ENCODE peak calls at places on chromosomes 13 and 19, in nine cellular contexts. W is fibroblast of mammary gland, I is stomach, V is GM12878, P is neural crest cell, S is PC-3, R is ovary, Z is IMR-90, A is fibroblast of lung. Q is an unnamed sample.

GRCh38 chr13:27922974-27923612 is 3.3 kb downstream of the PDX1 start:
- DNase-seq in Z (no peak), W (no peak), S (no peak), I (no peak), A (no peak), V (no peak), P (no peak), R (no peak), Q (no peak)

GRCh38 chr19:33373701-33374405 is at the start of gene CEBPG:
- DNase-seq in A (peak), W (peak), S (peak), R (peak), V (no peak), P (peak), Z (peak), I (peak), Q (peak)

GRCh38 chr19:15421726-15422260 is 3.0 kb upstream of the AKAP8L start:
- DNase-seq in R (peak), V (no peak), W (no peak), P (no peak), A (peak), I (peak), Z (no peak), S (no peak), Q (no peak)

GRCh38 chr13:71979616-71980015 is 112.6 kb upstream of the DACH1 start:
- DNase-seq in S (peak), V (no peak), W (no peak), A (peak), R (no peak), Z (no peak), I (no peak), P (no peak), Q (no peak)

GRCh38 chr19:44951179-44952159 is 3.7 kb upstream of the CLPTM1 start:
- DNase-seq in W (peak), I (peak), S (peak), P (peak), R (peak), A (peak), V (no peak), Z (peak), Q (peak)

GRCh38 chr19:51330366-51330765 is 11.6 kb downstream of the VSIG10L start:
- DNase-seq in A (no peak), S (no peak), P (no peak), W (no peak), Z (no peak), R (no peak), I (no peak), V (no peak), Q (no peak)

GRCh38 chr13:96771501-96772367 is 222.5 kb downstream of the OXGR1 start:
- DNase-seq in V (no peak), I (no peak), W (peak), Z (no peak), S (no peak), A (peak), P (no peak), R (no peak), Q (no peak)

GRCh38 chr13:113928701-113929627 is 44.9 kb downstream of the C13orf46 start:
- DNase-seq in I (peak), W (peak), Z (peak), A (peak), R (peak), V (no peak), P (no peak), S (no peak), Q (peak)

GRCh38 chr19:57282011-57282636 is 1.8 kb downstream of the ZNF460 start:
- DNase-seq in W (no peak), S (peak), I (no peak), Z (no peak), P (no peak), A (no peak), R (no peak), V (peak), Q (no peak)

GRCh38 chr13:34412295-34412694 is 529.8 kb upstream of the NBEA start:
- DNase-seq in R (no peak), A (no peak), Z (no peak), I (no peak), V (no peak), P (no peak), W (no peak), S (peak), Q (no peak)

GRCh38 chr19:32404213-32404938 is 1.2 kb upstream of the DPY19L3 start:
- DNase-seq in Z (no peak), S (no peak), W (peak), A (no peak), I (no peak), P (no peak), R (peak), V (no peak), Q (no peak)

GRCh38 chr19:40693150-40693788 is 2.8 kb upstream of the NUMBL start:
- DNase-seq in R (no peak), S (no peak), W (no peak), Z (no peak), A (no peak), I (no peak), P (no peak), V (no peak), Q (no peak)

GRCh38 chr19:27918818-27919217 is 1294.1 kb downstream of the UQCRFS1 start:
- DNase-seq in R (no peak), I (no peak), V (no peak), Z (no peak), S (no peak), P (no peak), A (no peak), W (no peak), Q (no peak)

GRCh38 chr13:59356607-59357006 is 807.1 kb downstream of the DIAPH3 start:
- DNase-seq in R (peak), P (no peak), S (no peak), V (no peak), Z (peak), W (peak), I (no peak), A (peak), Q (no peak)

GRCh38 chr13:98451676-98452105 is 125.2 kb downstream of the STK24 start:
- DNase-seq in V (no peak), R (no peak), A (peak), Z (peak), W (peak), I (no peak), P (no peak), S (no peak), Q (no peak)

GRCh38 chr19:5131866-5132561 is 163.1 kb downstream of the KDM4B start:
- DNase-seq in Z (no peak), R (no peak), V (no peak), S (peak), P (no peak), W (no peak), I (no peak), A (no peak), Q (no peak)

GRCh38 chr13:106098778-106099177 is 436.7 kb downstream of the EFNB2 start:
- DNase-seq in I (no peak), R (no peak), P (no peak), A (no peak), V (no peak), Z (no peak), S (no peak), W (no peak), Q (no peak)

GRCh38 chr13:25846227-25846984 is 205.4 kb downstream of the SHISA2 start:
- DNase-seq in Z (no peak), V (no peak), S (peak), I (no peak), W (no peak), R (no peak), P (no peak), A (no peak), Q (no peak)

GRCh38 chr19:3034845-3035541 is 5.9 kb upstream of the TLE2 start:
- DNase-seq in S (no peak), P (no peak), I (peak), R (peak), W (peak), Z (peak), V (peak), A (peak), Q (no peak)

GRCh38 chr13:97975851-97976550 is 22.5 kb downstream of the IPO5 start:
- DNase-seq in S (peak), Z (peak), W (peak), P (peak), V (no peak), R (peak), I (peak), A (peak), Q (peak)

GRCh38 chr13:81602236-81602635 is 1261.3 kb upstream of the SPRY2 start:
- DNase-seq in A (no peak), V (no peak), I (no peak), Z (no peak), S (no peak), R (no peak), W (peak), P (no peak), Q (no peak)

GRCh38 chr13:101514695-101515275 is 62.3 kb downstream of the ITGBL1 start:
- DNase-seq in I (no peak), A (peak), P (peak), R (no peak), Z (peak), S (peak), V (no peak), W (peak), Q (no peak)

GRCh38 chr13:100409132-100409531 is 179.5 kb downstream of the GGACT start:
- DNase-seq in I (no peak), S (no peak), V (no peak), R (no peak), A (no peak), W (peak), Z (peak), P (no peak), Q (no peak)

GRCh38 chr19:14775855-14776254 is 2.5 kb downstream of the ADGRE2 start:
- DNase-seq in A (no peak), Z (no peak), P (no peak), I (peak), W (no peak), V (no peak), S (no peak), R (no peak), Q (no peak)

GRCh38 chr19:42129399-42130253 is 2.6 kb downstream of the POU2F2 start:
- DNase-seq in Z (peak), S (no peak), R (no peak), P (no peak), V (peak), A (no peak), W (peak), I (peak), Q (no peak)

GRCh38 chr13:51394724-51395123 is 55.2 kb downstream of the SERPINE3 start:
- DNase-seq in W (no peak), S (no peak), V (no peak), P (no peak), R (no peak), I (no peak), Z (no peak), A (no peak), Q (no peak)

GRCh38 chr13:35888327-35888940 is 242.7 kb downstream of the DCLK1 start:
- DNase-seq in P (no peak), A (peak), R (no peak), W (peak), V (no peak), S (peak), Z (peak), I (no peak), Q (no peak)

DNA sequence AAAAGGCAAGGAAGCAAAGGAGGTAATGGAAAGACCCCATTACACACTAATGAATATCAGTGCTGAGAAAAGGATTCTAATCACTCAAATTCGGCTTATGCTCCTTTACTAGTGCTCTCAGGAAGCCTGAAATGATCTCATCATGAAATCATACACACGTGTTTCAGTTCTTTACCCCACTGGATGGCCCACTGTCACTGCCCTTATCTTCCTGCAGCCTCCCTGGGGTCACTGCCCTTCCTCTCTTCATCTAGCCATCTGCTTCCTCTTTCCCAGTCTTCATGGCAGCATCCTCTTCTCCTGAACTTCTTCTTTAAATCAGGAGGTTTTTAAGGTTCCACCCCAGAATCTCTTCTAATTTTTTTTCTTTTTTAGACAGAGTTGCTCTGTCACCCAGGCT is 27.9 kb upstream of the EEF1AKMT1 start:
- DNase-seq in W (no peak), S (no peak), Z (no peak), R (no peak), P (no peak), A (no peak), V (no peak), I (no peak), Q (no peak)
- TF ChIP-seq CTCF in W (no peak), S (no peak), Z (no peak), R (no peak), P (no peak), A (no peak), V (no peak), I (no peak), Q (no peak)

DNA sequence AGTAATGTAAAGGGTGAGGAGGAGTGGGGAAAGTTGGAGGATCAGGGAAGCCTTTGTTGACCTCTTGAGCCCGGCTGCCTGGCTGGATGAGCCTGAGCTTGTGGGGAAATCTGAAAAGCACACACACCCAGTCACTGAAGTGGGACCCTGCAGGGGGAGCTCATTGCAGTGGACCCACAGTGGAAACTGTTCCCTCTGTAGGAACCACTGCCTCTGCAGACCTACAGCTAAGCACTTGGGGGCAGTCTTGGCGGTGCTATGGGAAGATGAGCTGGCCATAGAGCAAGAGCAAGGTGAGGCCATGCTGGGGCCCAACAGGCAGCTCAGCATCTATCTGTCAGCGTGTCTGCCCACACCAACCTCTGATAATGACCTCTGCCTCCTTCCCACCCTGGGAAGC is 294.8 kb downstream of the TSHZ3 start:
- DNase-seq in Z (peak), S (no peak), W (peak), R (no peak), V (no peak), A (peak), I (peak), P (no peak), Q (peak)
- TF ChIP-seq CTCF in Z (peak), S (peak), W (peak), R (no peak), V (no peak), A (peak), I (no peak), P (peak), Q (peak)

DNA sequence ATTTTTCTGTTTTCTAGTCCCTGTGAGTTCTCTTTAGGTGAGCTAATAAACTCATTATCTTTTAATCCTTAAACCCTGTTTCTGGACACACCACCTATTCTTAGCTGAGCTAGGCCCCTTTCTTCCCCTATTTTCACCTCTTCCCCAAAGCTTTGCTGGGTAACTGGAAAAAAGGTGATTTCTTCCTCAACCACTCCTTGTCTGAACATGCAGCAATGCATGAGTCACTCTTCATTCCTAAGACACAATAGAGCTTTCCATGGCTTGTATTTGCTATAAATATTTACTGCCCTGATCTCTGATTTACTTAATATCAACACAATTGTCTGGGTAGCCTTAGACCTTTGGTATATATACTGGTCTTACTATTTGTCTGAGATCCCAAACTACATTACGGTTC is 370.9 kb downstream of the KLF5 start:
- DNase-seq in R (no peak), A (no peak), W (peak), I (no peak), V (no peak), S (peak), Z (peak), P (no peak), Q (no peak)
- TF ChIP-seq CTCF in R (no peak), A (no peak), W (no peak), I (no peak), V (no peak), S (no peak), Z (no peak), P (no peak), Q (no peak)

DNA sequence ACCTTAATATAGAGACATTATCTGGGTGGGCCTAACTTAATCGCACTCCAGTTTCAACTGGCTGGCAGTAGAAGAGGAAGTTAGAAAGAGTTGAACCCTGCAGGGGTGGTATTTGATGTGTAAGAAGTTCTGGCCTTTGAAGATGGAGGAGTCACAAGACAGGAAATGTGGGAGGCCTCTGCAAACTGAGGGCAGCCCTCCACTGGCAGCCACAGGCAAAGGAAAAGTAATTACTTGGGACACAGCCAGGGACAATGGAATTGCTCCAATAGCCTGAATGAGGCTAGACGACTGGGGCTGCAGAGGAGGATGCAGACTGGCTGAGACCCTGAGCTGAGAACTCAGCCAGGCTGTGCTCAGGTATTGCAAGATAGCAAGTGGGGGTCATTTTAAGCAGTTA is 703.3 kb upstream of the ARGLU1 start:
- DNase-seq in S (peak), W (peak), P (peak), I (no peak), A (peak), V (no peak), R (no peak), Z (peak), Q (no peak)
- TF ChIP-seq CTCF in S (no peak), W (no peak), P (no peak), I (no peak), A (no peak), V (no peak), R (no peak), Z (no peak), Q (no peak)

DNA sequence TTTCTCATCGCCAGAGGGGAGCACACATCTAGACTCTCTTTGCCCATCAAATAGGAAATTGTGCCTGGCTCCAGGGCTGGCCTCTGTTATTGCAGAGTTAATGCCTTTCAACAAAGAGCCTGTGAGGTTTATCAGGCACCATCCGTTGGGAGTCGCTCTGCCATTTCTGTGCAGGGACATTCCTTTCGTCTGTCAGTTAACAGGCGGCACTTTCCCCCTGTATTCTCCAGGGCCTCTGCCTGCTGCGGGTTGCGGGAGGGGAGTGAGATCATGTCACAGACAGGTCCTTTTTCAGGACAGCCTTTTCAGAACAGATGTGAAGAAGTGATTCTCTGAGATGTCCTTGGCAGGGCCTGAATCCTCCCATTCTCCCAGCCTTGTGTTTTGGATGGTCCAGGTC is 14.8 kb downstream of the SERP2 start:
- DNase-seq in A (no peak), I (no peak), V (no peak), P (no peak), W (no peak), Z (no peak), R (no peak), S (no peak), Q (no peak)
- TF ChIP-seq CTCF in A (no peak), I (no peak), V (no peak), P (no peak), W (no peak), Z (no peak), R (no peak), S (no peak), Q (no peak)

GRCh38 chr19:7903244-7904073 is at the start of gene MAP2K7:
- DNase-seq in Z (peak), P (peak), V (peak), I (peak), A (peak), W (peak), R (peak), S (peak), Q (peak)
- TF ChIP-seq CTCF in Z (peak), P (peak), V (peak), I (peak), A (peak), W (peak), R (peak), S (peak), Q (peak)

GRCh38 chr13:111505175-111505777 is 184.8 kb downstream of the TEX29 start:
- DNase-seq in R (no peak), Z (no peak), P (peak), V (no peak), S (peak), I (peak), W (no peak), A (no peak), Q (no peak)
- TF ChIP-seq CTCF in R (no peak), Z (no peak), P (peak), V (peak), S (peak), I (no peak), W (no peak), A (no peak), Q (no peak)

GRCh38 chr19:1365964-1366695 is 17.6 kb upstream of the NDUFS7 start:
- DNase-seq in R (no peak), S (no peak), A (no peak), W (no peak), I (no peak), P (no peak), V (no peak), Z (no peak), Q (no peak)
- TF ChIP-seq CTCF in R (no peak), S (no peak), A (no peak), W (no peak), I (no peak), P (no peak), V (no peak), Z (no peak), Q (no peak)

DNA sequence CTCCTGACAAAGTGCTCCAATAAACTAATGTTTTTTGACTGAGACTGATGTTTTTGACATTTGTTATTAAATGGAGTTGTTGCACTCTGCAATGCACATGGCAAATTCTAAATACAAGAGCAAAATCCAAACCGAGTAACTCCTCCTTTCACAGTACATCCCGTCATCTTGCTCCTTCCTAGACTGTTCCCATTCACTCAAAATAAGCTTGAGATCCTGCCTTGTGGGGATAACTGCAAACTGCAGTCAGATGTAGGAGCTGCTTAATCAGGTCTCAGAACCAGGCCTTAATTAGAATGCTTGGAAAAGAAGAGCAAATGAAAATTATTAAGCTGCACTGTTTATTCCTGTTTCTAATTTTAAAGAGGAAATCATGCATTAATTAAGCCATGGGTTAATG is 134.8 kb upstream of the SPRY2 start:
- DNase-seq in S (no peak), P (no peak), R (no peak), V (no peak), I (no peak), W (no peak), Z (no peak), A (no peak), Q (no peak)
- TF ChIP-seq CTCF in S (no peak), P (no peak), R (no peak), V (no peak), I (no peak), W (no peak), Z (no peak), A (no peak), Q (no peak)

DNA sequence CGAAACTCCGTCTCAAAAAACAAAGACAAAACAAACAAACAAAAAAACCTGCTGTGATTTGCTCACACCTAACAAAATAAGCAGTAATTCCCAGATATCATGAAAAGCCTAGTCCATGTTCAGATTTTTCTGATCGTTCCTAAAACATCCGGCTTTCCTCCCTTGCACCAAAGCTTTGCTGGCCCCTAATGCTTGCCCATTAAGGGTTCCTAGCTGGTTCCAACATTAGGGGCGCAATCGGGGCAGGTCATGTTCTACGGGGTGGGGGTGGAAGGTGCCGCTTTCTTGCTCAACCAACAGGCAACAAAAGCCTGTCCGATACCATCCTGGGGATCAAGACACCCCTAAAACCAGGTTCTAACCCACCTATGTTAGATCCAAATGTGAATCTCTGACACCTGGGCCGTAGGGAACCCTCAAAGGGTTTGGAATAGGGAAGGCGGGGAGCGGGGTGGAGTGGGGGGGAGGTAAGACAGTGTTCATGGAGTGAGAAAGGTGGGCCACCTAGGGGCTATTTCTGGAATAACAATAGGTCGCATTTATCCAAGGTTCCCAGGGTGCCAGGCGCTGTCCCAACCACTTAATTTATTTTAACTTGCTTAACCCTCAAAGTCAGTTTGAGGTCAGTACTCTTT is 25.3 kb upstream of the FXYD3 start:
- DNase-seq in I (peak), W (peak), S (peak), P (peak), V (no peak), A (peak), R (peak), Z (peak), Q (no peak)
- TF ChIP-seq CTCF in I (peak), W (peak), S (peak), P (peak), V (peak), A (peak), R (peak), Z (peak), Q (peak)

Q was measured in AG09319.